ENCODE peak calls at places on chromosome 15, in six cellular contexts. A is GM23338, P is PC-3, M is SK-N-SH, F is OCI-LY7, V is MM.1S. K is an unnamed sample. For H3K9me2, the result is how much of the 10 kb centered on the place peaks cover.

GRCh38 chr15:101710806-101711205 is 13.5 kb downstream of the TARS3 start:
- DNase-seq in A (peak), P (no peak), F (no peak), M (no peak), V (no peak), K (peak)

GRCh38 chr15:70286110-70286806 is 188.5 kb upstream of the TLE3 start:
- DNase-seq in A (peak), V (no peak), F (no peak), P (no peak), M (no peak), K (no peak)

GRCh38 chr15:70545526-70545925 is 217.8 kb downstream of the UACA start:
- DNase-seq in F (no peak), P (no peak), A (no peak), M (no peak), V (no peak), K (no peak)

GRCh38 chr15:76460871-76461270 is 124.3 kb downstream of the ISL2 start:
- DNase-seq in V (no peak), P (no peak), F (no peak), A (no peak), M (no peak), K (no peak)

GRCh38 chr15:74799843-74800558 is 12.6 kb upstream of the LMAN1L start:
- DNase-seq in F (peak), A (peak), V (peak), P (peak), M (peak), K (peak)

GRCh38 chr15:72912121-72912520 is 128.6 kb upstream of the ADPGK start:
- DNase-seq in A (no peak), M (no peak), V (no peak), F (no peak), P (no peak), K (no peak)

GRCh38 chr15:99139276-99139675 is 34.4 kb downstream of the SYNM start:
- DNase-seq in F (no peak), A (no peak), M (no peak), V (no peak), P (no peak), K (no peak)

GRCh38 chr15:75356006-75356405 is 9.2 kb downstream of the NEIL1 start:
- DNase-seq in A (no peak), F (no peak), V (no peak), M (no peak), P (no peak), K (no peak)

GRCh38 chr15:57388199-57388863 is 12.0 kb downstream of the CGNL1 start:
- DNase-seq in F (no peak), A (no peak), M (no peak), P (no peak), V (no peak), K (no peak)

GRCh38 chr15:30001592-30001991 is 81.2 kb upstream of the GOLGA8J start:
- DNase-seq in F (no peak), P (no peak), V (no peak), A (no peak), M (no peak), K (no peak)

GRCh38 chr15:77630956-77631789 is 1.5 kb downstream of the LINGO1 start:
- DNase-seq in P (no peak), F (no peak), V (no peak), A (peak), M (peak), K (peak)

GRCh38 chr15:62594017-62594416 is 428.9 kb upstream of the C2CD4B start:
- DNase-seq in P (peak), F (no peak), A (no peak), M (no peak), V (no peak), K (peak)

GRCh38 chr15:43492673-43493601 is at the start of gene TP53BP1:
- DNase-seq in M (peak), P (peak), F (peak), A (peak), V (peak), K (peak)

GRCh38 chr15:57652481-57652880 is 54.0 kb upstream of the POLR2M start:
- DNase-seq in A (no peak), P (no peak), V (no peak), F (no peak), M (no peak), K (no peak)

GRCh38 chr15:71115567-71116351 is 488 bp downstream of the THSD4 start:
- DNase-seq in F (no peak), M (peak), P (peak), A (peak), V (peak), K (peak)

GRCh38 chr15:81785181-81785580 is 260.6 kb downstream of the MEX3B start:
- DNase-seq in M (no peak), P (no peak), F (no peak), V (no peak), A (no peak), K (no peak)

GRCh38 chr15:73781038-73781925 is 28.1 kb upstream of the INSYN1 start:
- DNase-seq in F (peak), A (peak), M (no peak), V (peak), P (peak), K (peak)

GRCh38 chr15:78944669-78945407 is at the start of gene CTSH:
- DNase-seq in A (peak), F (peak), V (peak), M (peak), P (peak), K (peak)

DNA sequence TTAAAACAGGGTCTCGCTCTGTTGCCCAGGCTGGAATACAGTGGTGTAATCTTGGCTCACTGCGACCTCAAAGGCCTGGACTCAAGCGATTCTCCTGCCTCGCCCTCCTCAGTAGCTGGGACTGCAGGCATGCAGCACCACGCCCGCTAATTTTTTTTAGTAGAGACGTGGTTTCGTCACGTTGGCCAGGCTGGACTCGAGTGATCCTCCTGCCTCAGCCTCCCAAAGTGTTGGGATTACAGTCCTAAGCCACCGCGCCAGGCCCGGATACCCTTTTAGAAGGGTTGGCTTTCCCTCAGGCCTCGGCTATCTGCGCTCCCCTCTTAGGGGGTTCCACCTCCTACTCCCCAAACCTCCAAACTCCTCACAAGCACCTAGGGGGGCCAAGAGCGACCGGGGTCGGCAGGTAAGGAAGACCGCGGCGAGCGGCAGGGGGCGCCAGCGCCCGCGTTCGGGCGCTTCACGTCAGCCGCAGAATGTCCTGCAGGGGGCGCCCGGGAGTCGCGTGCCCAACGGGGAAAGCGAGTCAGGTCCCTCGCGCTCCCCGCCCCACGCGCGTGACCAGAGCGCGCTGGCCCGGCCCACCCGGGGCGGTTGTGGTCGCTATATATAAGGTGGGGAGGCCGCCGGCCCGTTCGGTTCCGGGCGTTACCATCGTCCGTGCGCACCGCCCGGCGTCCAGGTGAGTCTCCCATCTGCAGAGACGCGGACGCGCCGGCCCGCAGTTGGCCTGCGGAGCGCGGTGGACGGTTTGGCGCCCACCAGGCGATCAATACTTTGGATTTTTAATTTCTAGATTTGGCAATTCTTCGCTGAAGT is 51.8 kb upstream of the GATM start:
- DNase-seq in A (peak), V (peak), M (peak), P (peak), F (peak), K (peak)
- TF ChIP-seq CTCF in A (peak), V (peak), M (peak), P (peak), F (peak), K (peak)

GRCh38 chr15:26882616-26883365 is 15.9 kb downstream of the GABRA5 start:
- DNase-seq in P (no peak), F (no peak), A (no peak), M (no peak), V (no peak), K (no peak)
- H3K9me2 ChIP-seq in P (under half), F (under half), A (under half), M (under half), V (under half), K (under half)

GRCh38 chr15:33183334-33183733 is 11.2 kb downstream of the FMN1 start:
- DNase-seq in P (no peak), V (no peak), F (no peak), M (no peak), A (no peak), K (no peak)
- H2AFZ ChIP-seq in P (no peak), V (no peak), F (peak), M (no peak), A (no peak), K (no peak)

GRCh38 chr15:50116477-50116876 is 2.6 kb downstream of the ATP8B4 start:
- DNase-seq in P (peak), A (peak), F (peak), V (peak), M (no peak), K (no peak)
- TF ChIP-seq CTCF in P (peak), A (peak), F (peak), V (peak), M (peak), K (peak)

GRCh38 chr15:94029495-94029894 is 201.9 kb upstream of the MCTP2 start:
- DNase-seq in A (no peak), M (no peak), P (peak), F (no peak), V (no peak), K (no peak)
- H3K9me2 ChIP-seq in A (under half), M (under half), P (under half), F (under half), V (under half), K (under half)